ENCODE peak calls at places on chromosomes 11 and 22, in six cellular contexts. W is A549, U is adipocyte, E is sigmoid colon, I is Caco-2, V is Peyer's patch. S is an unnamed sample. For H3K9me3, the result is how much of the 10 kb centered on the place peaks cover.

GRCh38 chr11:7977251-7977917 is 9.8 kb upstream of the EIF3F start:
- DNase-seq in W (no peak), U (peak), E (no peak), I (no peak), V (no peak), S (no peak)

GRCh38 chr11:78993800-78994430 is 419.3 kb upstream of the NARS2 start:
- DNase-seq in W (no peak), U (no peak), E (no peak), I (no peak), V (no peak), S (no peak)

GRCh38 chr11:122556605-122557004 is 98.9 kb upstream of the UBASH3B start:
- DNase-seq in W (no peak), U (peak), E (no peak), I (no peak), V (no peak), S (peak)

GRCh38 chr11:19193916-19194315 is 7.9 kb downstream of the CSRP3 start:
- DNase-seq in W (no peak), U (no peak), E (no peak), I (no peak), V (no peak), S (no peak)

GRCh38 chr11:11841121-11841604 is 609 bp upstream of the USP47 start:
- DNase-seq in W (peak), U (peak), E (peak), I (no peak), V (no peak), S (peak)

GRCh38 chr11:115941044-115941443 is 436.8 kb upstream of the CADM1 start:
- DNase-seq in W (no peak), U (no peak), E (no peak), I (no peak), V (no peak), S (no peak)

GRCh38 chr11:20617346-20617745 is 17.9 kb downstream of the SLC6A5 start:
- DNase-seq in W (no peak), U (peak), E (no peak), I (no peak), V (no peak), S (no peak)

GRCh38 chr11:106012744-106013143 is 9.3 kb downstream of the MSANTD4 start:
- DNase-seq in W (no peak), U (peak), E (no peak), I (no peak), V (no peak), S (no peak)

GRCh38 chr11:7353100-7353499 is 101.4 kb downstream of the SYT9 start:
- DNase-seq in W (peak), U (peak), E (no peak), I (peak), V (no peak), S (no peak)

GRCh38 chr22:36286096-36286957 is 33.4 kb downstream of the APOL1 start:
- DNase-seq in W (peak), U (peak), E (peak), I (peak), V (peak), S (peak)

GRCh38 chr11:43923327-43924111 is 18.9 kb upstream of the C11orf96 start:
- DNase-seq in W (no peak), U (peak), E (peak), I (peak), V (no peak), S (peak)

GRCh38 chr11:74557526-74557925 is 34.9 kb upstream of the POLD3 start:
- DNase-seq in W (no peak), U (no peak), E (no peak), I (no peak), V (no peak), S (no peak)

GRCh38 chr22:36027579-36027959 is 1.1 kb downstream of the RBFOX2 start:
- DNase-seq in W (peak), U (peak), E (peak), I (no peak), V (no peak), S (no peak)

GRCh38 chr11:36123353-36124220 is 165.6 kb downstream of the COMMD9 start:
- DNase-seq in W (no peak), U (no peak), E (no peak), I (no peak), V (no peak), S (no peak)

GRCh38 chr22:35846804-35847203 is 129.1 kb downstream of the APOL5 start:
- DNase-seq in W (no peak), U (no peak), E (no peak), I (no peak), V (no peak), S (no peak)

GRCh38 chr22:19755722-19756287 is 4.8 kb upstream of the TBX1 start:
- DNase-seq in W (no peak), U (no peak), E (no peak), I (no peak), V (no peak), S (no peak)

GRCh38 chr11:114738954-114739353 is 60.6 kb downstream of the NXPE2 start:
- DNase-seq in W (peak), U (peak), E (no peak), I (peak), V (no peak), S (peak)

GRCh38 chr11:27100534-27100933 is 59.9 kb downstream of the BBOX1 start:
- DNase-seq in W (no peak), U (no peak), E (no peak), I (no peak), V (no peak), S (no peak)

GRCh38 chr11:113412675-113413074 is 25.1 kb downstream of the ANKK1 start:
- DNase-seq in W (no peak), U (no peak), E (no peak), I (no peak), V (no peak), S (no peak)

GRCh38 chr11:128709402-128709801 is 15.5 kb downstream of the FLI1 start:
- DNase-seq in W (no peak), U (peak), E (no peak), I (no peak), V (no peak), S (no peak)

GRCh38 chr11:56048480-56048879 is 21.0 kb downstream of the OR5AS1 start:
- DNase-seq in W (no peak), U (no peak), E (no peak), I (no peak), V (no peak), S (no peak)

GRCh38 chr22:37186997-37187522 is 987 bp downstream of the C1QTNF6 start:
- DNase-seq in W (no peak), U (no peak), E (peak), I (no peak), V (peak), S (no peak)

GRCh38 chr11:119729581-119730346 is 764 bp upstream of the NECTIN1 start:
- DNase-seq in W (peak), U (peak), E (peak), I (no peak), V (peak), S (peak)

DNA sequence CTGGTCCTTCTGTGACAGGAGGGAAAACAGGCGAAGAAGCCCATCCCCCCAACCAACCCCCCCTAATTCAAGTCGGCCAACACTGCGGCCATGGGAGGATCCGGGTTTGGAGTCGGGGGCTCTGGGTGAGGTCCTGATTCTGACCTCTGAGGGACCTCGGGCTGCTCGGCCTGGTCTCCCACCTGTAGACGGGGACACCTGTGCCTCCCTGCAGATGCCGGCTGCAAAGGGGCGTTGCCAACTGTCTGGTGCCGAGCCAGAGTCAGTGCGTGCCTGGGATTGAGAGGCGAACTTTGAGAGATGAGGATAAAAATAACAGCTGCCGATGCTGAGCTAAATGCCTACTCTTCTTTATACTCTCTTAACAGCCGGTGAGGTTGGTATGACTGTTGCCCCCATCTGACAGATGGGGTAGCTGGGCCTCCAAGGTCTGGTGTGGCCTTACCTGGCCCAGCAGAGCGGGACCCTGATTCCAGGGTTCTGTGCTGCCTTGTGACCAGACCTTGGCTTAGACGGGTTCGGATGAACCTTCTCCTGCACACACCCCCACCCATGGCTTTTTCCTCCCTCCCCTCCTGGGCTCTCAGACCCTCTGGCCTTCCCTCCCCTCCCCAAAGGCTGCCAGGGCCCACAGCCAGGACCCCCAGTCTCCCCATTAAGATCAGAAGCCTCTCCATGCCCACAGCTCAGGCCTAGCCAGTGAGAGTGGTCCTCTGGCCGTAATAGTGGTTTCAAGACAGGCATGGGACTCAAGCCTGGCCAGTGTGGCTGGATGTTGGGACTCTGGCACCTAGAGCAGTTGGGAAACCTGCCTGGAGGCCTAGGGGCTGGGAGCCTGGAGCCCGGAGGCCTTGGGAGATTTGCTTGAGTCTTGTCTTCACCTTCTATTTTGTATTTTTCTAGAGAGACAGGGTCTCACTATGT is 41.7 kb downstream of the KCNJ4 start:
- DNase-seq in W (no peak), U (no peak), E (peak), I (no peak), V (no peak), S (peak)
- H3K4me3 ChIP-seq in W (no peak), U (no peak), E (peak), I (no peak), V (no peak), S (peak)

GRCh38 chr22:48850658-48851287 is 976.9 kb downstream of the BRD1 start:
- DNase-seq in W (no peak), U (no peak), E (peak), I (no peak), V (no peak), S (no peak)
- H3K9me3 ChIP-seq in W (under half), U (under half), E (under half), I (under half), V (under half), S (under half)

GRCh38 chr11:15673408-15673811 is 558.7 kb downstream of the INSC start:
- DNase-seq in W (no peak), U (no peak), E (no peak), I (no peak), V (no peak), S (no peak)
- H3K4me3 ChIP-seq in W (no peak), U (no peak), E (no peak), I (no peak), V (no peak), S (no peak)

DNA sequence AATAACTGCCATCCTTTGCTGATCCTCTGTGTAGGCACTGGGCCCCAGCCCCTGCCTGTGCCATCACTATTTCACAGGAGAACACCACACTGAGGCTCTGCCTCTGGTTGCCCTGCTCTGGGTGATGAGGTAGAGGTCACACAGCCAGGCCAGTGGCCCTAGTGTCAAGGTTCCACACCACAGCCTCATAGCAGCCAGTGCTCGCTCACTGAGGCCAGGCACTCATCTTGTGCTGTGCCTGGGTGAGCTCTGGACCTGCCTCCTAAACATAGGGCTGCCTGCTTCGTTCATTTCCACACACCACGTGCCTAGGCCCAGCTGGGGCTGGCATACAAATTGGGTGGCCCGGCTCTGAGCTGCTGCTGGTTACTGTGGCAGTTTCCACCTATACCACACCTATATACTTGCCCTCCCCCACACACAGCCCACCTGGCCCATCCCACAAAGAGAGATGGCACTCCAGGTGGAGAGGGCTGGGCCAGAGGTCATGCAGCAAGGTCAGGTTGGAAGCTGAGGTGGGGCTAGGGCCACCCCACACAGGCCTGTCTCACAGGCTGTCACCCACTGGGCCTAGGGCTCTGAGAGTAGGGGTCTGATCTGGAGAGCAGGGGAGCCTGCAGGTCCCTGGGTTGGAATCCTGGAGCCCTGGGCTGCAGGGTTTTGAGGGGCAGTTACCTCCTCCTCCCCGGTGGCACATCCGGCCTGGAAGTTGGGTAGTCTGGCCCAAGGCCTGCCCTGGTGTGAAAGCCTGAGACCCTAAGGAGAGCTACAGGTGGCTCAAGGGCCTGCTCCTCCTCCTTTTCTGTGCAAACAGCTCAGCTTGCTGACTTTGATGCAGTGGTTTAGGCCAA is 11.2 kb downstream of the KCNQ1OT1 start:
- DNase-seq in W (no peak), U (no peak), E (peak), I (no peak), V (peak), S (no peak)
- H3K9me3 ChIP-seq in W (under half), U (under half), E (under half), I (under half), V (under half), S (under half)

GRCh38 chr11:3860360-3860759 is 4.9 kb downstream of the STIM1 start:
- DNase-seq in W (no peak), U (no peak), E (no peak), I (no peak), V (no peak), S (no peak)

GRCh38 chr11:3857628-3858027 is 2.2 kb downstream of the STIM1 start:
- DNase-seq in W (no peak), U (no peak), E (no peak), I (no peak), V (no peak), S (no peak)

GRCh38 chr11:3865388-3866193 is 10.1 kb downstream of the STIM1 start:
- DNase-seq in W (no peak), U (peak), E (no peak), I (no peak), V (no peak), S (no peak)

GRCh38 chr11:3859373-3859881 is 4.0 kb downstream of the STIM1 start:
- DNase-seq in W (no peak), U (no peak), E (no peak), I (no peak), V (no peak), S (peak)

GRCh38 chr11:3861698-3862097 is 6.2 kb downstream of the STIM1 start:
- DNase-seq in W (no peak), U (no peak), E (no peak), I (no peak), V (no peak), S (no peak)
- H3K4me3 ChIP-seq in W (no peak), U (no peak), E (no peak), I (no peak), V (no peak), S (peak)